ENCODE peak calls at places on chromosomes 12 and 14, in six cellular contexts. One of them, this sample, is unnamed.

GRCh38 chr12:69059465-69060457 is 126.8 kb upstream of the CPM start:
- DNase-seq in endothelial cell of umbilical vein: peak
- DNase-seq in K562: no peak
- DNase-seq in A549: peak
- DNase-seq in HepG2: no peak
- DNase-seq in GM12878: no peak
- DNase-seq in this sample: peak

GRCh38 chr12:49867580-49868341 is 24.9 kb upstream of the BCDIN3D start:
- DNase-seq in HepG2: no peak
- DNase-seq in endothelial cell of umbilical vein: no peak
- DNase-seq in A549: no peak
- DNase-seq in K562: no peak
- DNase-seq in GM12878: no peak
- DNase-seq in this sample: no peak

GRCh38 chr12:78863482-78864427 is 819 bp upstream of the SYT1 start:
- DNase-seq in endothelial cell of umbilical vein: peak
- DNase-seq in HepG2: no peak
- DNase-seq in GM12878: no peak
- DNase-seq in K562: no peak
- DNase-seq in A549: peak
- DNase-seq in this sample: no peak

GRCh38 chr12:5615760-5616159 is 183.9 kb downstream of the NTF3 start:
- DNase-seq in endothelial cell of umbilical vein: no peak
- DNase-seq in A549: no peak
- DNase-seq in GM12878: no peak
- DNase-seq in K562: no peak
- DNase-seq in HepG2: no peak
- DNase-seq in this sample: no peak

GRCh38 chr14:103762547-103762946 is 46.9 kb downstream of the ZFYVE21 start:
- DNase-seq in GM12878: no peak
- DNase-seq in endothelial cell of umbilical vein: no peak
- DNase-seq in HepG2: no peak
- DNase-seq in A549: no peak
- DNase-seq in K562: no peak
- DNase-seq in this sample: peak

GRCh38 chr14:20356422-20356821 is 13.0 kb downstream of the PARP2 start:
- DNase-seq in endothelial cell of umbilical vein: no peak
- DNase-seq in GM12878: no peak
- DNase-seq in HepG2: no peak
- DNase-seq in A549: no peak
- DNase-seq in K562: no peak
- DNase-seq in this sample: no peak

GRCh38 chr14:80784824-80785223 is 156.7 kb downstream of the CEP128 start:
- DNase-seq in HepG2: no peak
- DNase-seq in A549: peak
- DNase-seq in endothelial cell of umbilical vein: no peak
- DNase-seq in K562: no peak
- DNase-seq in GM12878: no peak
- DNase-seq in this sample: no peak

GRCh38 chr14:59240356-59240755 is 51.9 kb downstream of the DAAM1 start:
- DNase-seq in A549: no peak
- DNase-seq in K562: no peak
- DNase-seq in endothelial cell of umbilical vein: no peak
- DNase-seq in HepG2: no peak
- DNase-seq in GM12878: peak
- DNase-seq in this sample: no peak

GRCh38 chr12:133129368-133130037 is 571 bp downstream of the ZNF891 start:
- DNase-seq in K562: no peak
- DNase-seq in endothelial cell of umbilical vein: no peak
- DNase-seq in HepG2: peak
- DNase-seq in GM12878: no peak
- DNase-seq in A549: no peak
- DNase-seq in this sample: no peak

GRCh38 chr12:32739279-32739678 is 16.4 kb downstream of the YARS2 start:
- DNase-seq in A549: no peak
- DNase-seq in HepG2: no peak
- DNase-seq in K562: no peak
- DNase-seq in endothelial cell of umbilical vein: no peak
- DNase-seq in GM12878: no peak
- DNase-seq in this sample: no peak

GRCh38 chr12:118816296-118816695 is 165.0 kb upstream of the SRRM4 start:
- DNase-seq in endothelial cell of umbilical vein: no peak
- DNase-seq in A549: no peak
- DNase-seq in GM12878: no peak
- DNase-seq in HepG2: no peak
- DNase-seq in K562: no peak
- DNase-seq in this sample: no peak

GRCh38 chr12:7110661-7111060 is 1.6 kb upstream of the C1RL start:
- DNase-seq in K562: no peak
- DNase-seq in endothelial cell of umbilical vein: no peak
- DNase-seq in A549: no peak
- DNase-seq in GM12878: no peak
- DNase-seq in HepG2: no peak
- DNase-seq in this sample: no peak
- TF ChIP-seq MYC in K562: no peak
- TF ChIP-seq MYC in endothelial cell of umbilical vein: no peak
- TF ChIP-seq MYC in A549: no peak
- TF ChIP-seq MYC in GM12878: no peak
- TF ChIP-seq MYC in HepG2: no peak
- TF ChIP-seq MYC in this sample: no peak

GRCh38 chr14:53295372-53295771 is 142.2 kb upstream of the DDHD1 start:
- DNase-seq in K562: no peak
- DNase-seq in endothelial cell of umbilical vein: no peak
- DNase-seq in GM12878: no peak
- DNase-seq in A549: no peak
- DNase-seq in HepG2: no peak
- DNase-seq in this sample: no peak
- H3K4me3 ChIP-seq in K562: no peak
- H3K4me3 ChIP-seq in endothelial cell of umbilical vein: no peak
- H3K4me3 ChIP-seq in GM12878: no peak
- H3K4me3 ChIP-seq in A549: no peak
- H3K4me3 ChIP-seq in HepG2: no peak
- H3K4me3 ChIP-seq in this sample: no peak

GRCh38 chr12:123879691-123880090 is 92.9 kb downstream of the CCDC92 start:
- DNase-seq in GM12878: no peak
- DNase-seq in endothelial cell of umbilical vein: no peak
- DNase-seq in K562: no peak
- DNase-seq in HepG2: no peak
- DNase-seq in A549: no peak
- DNase-seq in this sample: no peak

GRCh38 chr12:123886931-123887582 is 85.6 kb downstream of the CCDC92 start:
- DNase-seq in endothelial cell of umbilical vein: no peak
- DNase-seq in HepG2: no peak
- DNase-seq in A549: no peak
- DNase-seq in GM12878: no peak
- DNase-seq in K562: no peak
- DNase-seq in this sample: no peak

GRCh38 chr12:123886258-123886657 is 86.4 kb downstream of the CCDC92 start:
- DNase-seq in HepG2: no peak
- DNase-seq in GM12878: no peak
- DNase-seq in endothelial cell of umbilical vein: no peak
- DNase-seq in A549: no peak
- DNase-seq in K562: no peak
- DNase-seq in this sample: no peak

DNA sequence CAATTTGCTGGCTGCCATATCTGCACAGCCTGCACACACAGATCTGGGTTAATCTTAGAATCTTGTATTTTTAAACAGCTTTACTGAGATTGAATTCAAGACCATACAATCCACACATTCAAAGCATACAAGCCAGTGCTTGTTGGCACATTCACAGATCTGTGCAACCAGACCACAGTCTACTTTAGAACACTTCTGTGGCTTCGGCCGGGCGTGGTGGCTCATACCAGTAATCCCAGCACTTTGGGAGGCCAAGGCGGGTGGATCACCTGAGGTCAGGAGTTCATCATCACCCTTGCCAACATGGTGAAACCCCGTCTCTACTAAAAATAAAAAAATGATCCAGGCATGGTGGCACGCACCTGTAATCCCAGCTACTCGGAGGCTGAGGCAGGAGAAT is 90.3 kb downstream of the CCDC92 start:
- DNase-seq in HepG2: no peak
- DNase-seq in endothelial cell of umbilical vein: no peak
- DNase-seq in A549: no peak
- DNase-seq in GM12878: no peak
- DNase-seq in K562: no peak
- DNase-seq in this sample: no peak
- TF ChIP-seq MYC in HepG2: no peak
- TF ChIP-seq MYC in endothelial cell of umbilical vein: no peak
- TF ChIP-seq MYC in A549: no peak
- TF ChIP-seq MYC in GM12878: no peak
- TF ChIP-seq MYC in K562: no peak
- TF ChIP-seq MYC in this sample: no peak

GRCh38 chr12:989051-989450 is 2.0 kb upstream of the ERC1 start:
- DNase-seq in K562: no peak
- DNase-seq in HepG2: no peak
- DNase-seq in GM12878: no peak
- DNase-seq in A549: no peak
- DNase-seq in endothelial cell of umbilical vein: no peak
- DNase-seq in this sample: no peak

GRCh38 chr12:990308-990648 is 745 bp upstream of the ERC1 start:
- DNase-seq in GM12878: no peak
- DNase-seq in HepG2: peak
- DNase-seq in K562: peak
- DNase-seq in endothelial cell of umbilical vein: no peak
- DNase-seq in A549: no peak
- DNase-seq in this sample: peak

GRCh38 chr12:990649-991349 is at the start of gene ERC1:
- DNase-seq in HepG2: peak
- DNase-seq in K562: peak
- DNase-seq in endothelial cell of umbilical vein: peak
- DNase-seq in A549: peak
- DNase-seq in GM12878: no peak
- DNase-seq in this sample: peak

GRCh38 chr12:989751-990278 is 1.2 kb upstream of the ERC1 start:
- DNase-seq in endothelial cell of umbilical vein: peak
- DNase-seq in HepG2: peak
- DNase-seq in K562: peak
- DNase-seq in GM12878: no peak
- DNase-seq in A549: peak
- DNase-seq in this sample: peak

DNA sequence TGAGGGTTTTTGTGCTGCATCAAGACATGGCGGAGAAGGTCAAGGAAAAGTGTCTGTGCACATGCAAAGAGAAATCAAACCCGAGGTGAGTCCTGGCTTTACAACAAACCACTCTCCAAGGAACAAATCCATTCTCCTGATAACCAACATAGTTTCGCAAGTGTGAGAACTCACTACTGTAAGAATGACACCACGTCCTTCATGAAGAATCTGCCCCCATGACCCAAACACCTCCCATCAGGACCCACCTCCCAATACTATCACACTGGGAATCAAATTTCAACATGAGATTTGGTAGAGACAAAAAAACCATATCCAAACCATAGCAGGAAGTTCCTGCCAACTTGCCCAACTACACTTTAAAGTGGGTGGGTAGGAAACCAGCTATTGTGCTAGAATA is 2.4 kb upstream of the ERC1 start:
- DNase-seq in HepG2: no peak
- DNase-seq in GM12878: no peak
- DNase-seq in endothelial cell of umbilical vein: no peak
- DNase-seq in K562: no peak
- DNase-seq in A549: no peak
- DNase-seq in this sample: peak
- H3K4me3 ChIP-seq in HepG2: no peak
- H3K4me3 ChIP-seq in GM12878: no peak
- H3K4me3 ChIP-seq in endothelial cell of umbilical vein: no peak
- H3K4me3 ChIP-seq in K562: no peak
- H3K4me3 ChIP-seq in A549: no peak
- H3K4me3 ChIP-seq in this sample: peak

DNA sequence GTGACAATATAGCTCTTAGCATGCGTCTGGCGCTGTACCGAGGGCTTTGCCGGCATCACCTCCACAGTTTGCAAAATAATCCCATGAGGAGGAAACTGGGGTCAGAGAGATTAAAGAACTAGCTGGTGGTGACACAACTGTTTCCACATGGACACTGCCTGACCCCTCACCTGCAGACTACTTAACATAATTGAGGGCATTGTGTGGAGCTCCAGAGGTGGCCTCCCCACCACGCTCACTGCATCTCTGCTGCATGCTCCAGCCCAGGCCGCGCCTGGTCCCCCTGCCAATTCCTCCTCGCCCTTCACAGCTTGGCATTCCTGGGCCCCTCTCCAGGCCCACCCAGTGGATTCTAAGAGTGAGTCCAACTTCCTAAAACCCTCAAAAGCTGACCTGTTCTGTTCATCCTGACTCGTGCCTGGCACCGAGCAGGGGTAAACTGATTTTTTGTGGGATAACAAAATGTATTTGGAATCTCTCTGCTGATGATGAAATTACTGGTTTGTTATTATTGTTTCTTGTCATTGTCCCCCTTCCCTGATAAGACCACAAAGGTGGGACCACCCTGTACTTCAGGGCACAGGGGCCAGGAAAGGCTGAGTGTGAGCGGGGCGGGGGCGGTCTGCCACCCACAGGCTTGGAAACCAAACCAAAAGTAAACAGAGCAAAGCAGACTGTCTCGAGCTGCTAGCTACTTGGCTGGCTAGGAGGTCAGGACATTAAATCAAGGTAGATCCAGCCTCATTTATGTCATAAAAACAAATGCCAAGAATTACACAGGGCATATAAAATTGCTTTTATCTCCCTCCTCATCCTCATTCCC is 40.6 kb downstream of the CHGA start:
- DNase-seq in K562: no peak
- DNase-seq in endothelial cell of umbilical vein: no peak
- DNase-seq in HepG2: peak
- DNase-seq in GM12878: no peak
- DNase-seq in A549: no peak
- DNase-seq in this sample: no peak
- TF ChIP-seq MYC in K562: no peak
- TF ChIP-seq MYC in endothelial cell of umbilical vein: no peak
- TF ChIP-seq MYC in HepG2: no peak
- TF ChIP-seq MYC in GM12878: no peak
- TF ChIP-seq MYC in A549: no peak
- TF ChIP-seq MYC in this sample: no peak

DNA sequence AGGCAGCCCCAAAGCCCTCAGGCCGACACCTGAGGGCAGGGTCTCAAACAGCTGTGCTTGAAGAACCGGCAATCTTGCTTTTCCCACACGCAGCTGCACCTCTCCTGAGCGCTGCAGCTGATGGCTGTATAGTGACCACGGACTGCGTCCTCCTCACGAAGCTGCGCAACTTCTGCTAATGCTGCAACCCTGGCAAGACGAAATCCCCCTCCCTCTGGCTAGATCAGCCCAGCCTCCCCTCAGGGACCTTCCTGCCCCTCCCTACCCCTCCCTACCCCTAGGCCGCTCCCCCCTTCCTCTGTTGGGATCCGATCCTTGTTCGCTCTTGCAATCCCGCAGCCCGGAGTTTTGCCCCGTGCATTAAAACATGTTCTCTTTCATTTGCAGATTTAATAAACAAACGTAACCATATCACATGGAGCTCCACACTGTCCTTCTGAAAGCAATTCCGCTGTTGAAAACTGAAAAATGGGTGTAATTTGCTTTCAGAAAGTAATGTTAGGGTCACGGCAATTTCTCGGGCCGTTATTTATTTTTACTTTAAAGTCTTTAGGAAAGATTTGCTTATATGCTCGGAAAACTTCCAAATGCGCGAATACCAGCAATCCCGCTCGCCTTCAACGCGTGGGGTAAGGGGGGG is 4.8 kb upstream of the PAX9 start:
- DNase-seq in GM12878: no peak
- DNase-seq in A549: no peak
- DNase-seq in K562: no peak
- DNase-seq in HepG2: no peak
- DNase-seq in endothelial cell of umbilical vein: no peak
- DNase-seq in this sample: peak
- H3K4me3 ChIP-seq in GM12878: no peak
- H3K4me3 ChIP-seq in A549: no peak
- H3K4me3 ChIP-seq in K562: no peak
- H3K4me3 ChIP-seq in HepG2: no peak
- H3K4me3 ChIP-seq in endothelial cell of umbilical vein: no peak
- H3K4me3 ChIP-seq in this sample: no peak

This sample was measured in NB4.